ENCODE peak calls at places on chromosomes 12 and 14, in nine cellular contexts. L is testis; Q is NCI-H1092; D is SJSA1; A is stimulated activated effector memory CD8-positive, alpha-beta T cell treated with anti-CD3 and anti-CD28 coated beads, Interleukin-12 subunit alpha, Interleukin-12 subunit beta, amount 100 ng/mL, for 72 hours; W is stimulated activated CD4-positive, alpha-beta T cell treated with anti-CD3 and anti-CD28 coated beads, Interleukin-1b, Interleukin-23, amount 100 ng/mL, for 1 hour; S is lower lobe of right lung; O is esophagus muscularis mucosa; C is AG09309. V is an unnamed sample.

GRCh38 chr12:76123301-76124212 is 39.1 kb upstream of the NAP1L1 start:
- DNase-seq in L (no peak), Q (no peak), D (no peak), A (peak), W (no peak), S (no peak), O (peak), C (no peak), V (no peak)

GRCh38 chr12:108649668-108650067 is 16.0 kb upstream of the SELPLG start:
- DNase-seq in L (no peak), Q (no peak), D (peak), A (no peak), W (no peak), S (no peak), O (no peak), C (peak), V (no peak)

GRCh38 chr12:116601524-116601923 is 42.3 kb downstream of the MAP1LC3B2 start:
- DNase-seq in L (no peak), Q (no peak), D (no peak), A (no peak), W (no peak), S (no peak), O (no peak), C (no peak), V (no peak)

GRCh38 chr14:98103705-98104104 is 1168.3 kb downstream of the BCL11B start:
- DNase-seq in L (no peak), Q (no peak), D (no peak), A (no peak), W (no peak), S (no peak), O (peak), C (no peak), V (no peak)

GRCh38 chr12:50533971-50534370 is 29.2 kb downstream of the DIP2B start:
- DNase-seq in L (no peak), Q (no peak), D (no peak), A (no peak), W (no peak), S (no peak), O (no peak), C (no peak), V (no peak)

GRCh38 chr12:54502485-54502884 is 4.9 kb downstream of the NCKAP1L start:
- DNase-seq in L (no peak), Q (no peak), D (no peak), A (no peak), W (no peak), S (no peak), O (peak), C (no peak), V (no peak)

GRCh38 chr14:100476012-100476822 is 111.0 kb downstream of the BEGAIN start:
- DNase-seq in L (no peak), Q (no peak), D (peak), A (peak), W (no peak), S (no peak), O (no peak), C (peak), V (no peak)

GRCh38 chr12:59548930-59549329 is 46.9 kb upstream of the SLC16A7 start:
- DNase-seq in L (no peak), Q (no peak), D (no peak), A (no peak), W (no peak), S (no peak), O (no peak), C (no peak), V (no peak)

GRCh38 chr14:58488550-58488949 is 61.0 kb downstream of the KIAA0586 start:
- DNase-seq in L (no peak), Q (no peak), D (no peak), A (no peak), W (no peak), S (no peak), O (no peak), C (no peak), V (no peak)